ENCODE peak calls at places on chromosomes 1 and 21, in five cellular contexts. V is HCT116, H is HepG2, A is NT2/D1, R is K562. Q is an unnamed sample.

GRCh38 chr1:45954401-45954847 is 151.0 kb downstream of the MAST2 start:
- DNase-seq in A (no peak), H (peak; percentile 29), R (peak; percentile 33), V (peak; percentile 4), Q (no peak)

GRCh38 chr1:89723144-89723543 is 90.2 kb downstream of the LRRC8C start:
- DNase-seq in H (no peak), A (no peak), R (no peak), V (no peak), Q (no peak)

GRCh38 chr21:31908106-31909031 is 35.5 kb downstream of the HUNK start:
- DNase-seq in H (peak; percentile 74), R (no peak), A (no peak), V (no peak), Q (peak; percentile 72)

GRCh38 chr1:154878371-154879355 is 8.6 kb upstream of the KCNN3 start:
- DNase-seq in V (peak; percentile 66), R (peak; percentile 80), H (peak; percentile 48), A (peak; percentile 84), Q (peak; percentile 93)

GRCh38 chr1:3377604-3378279 is 76.7 kb upstream of the ARHGEF16 start:
- DNase-seq in H (peak; percentile 9), A (no peak), R (no peak), V (no peak), Q (no peak)

GRCh38 chr1:1344672-1345361 is 4.4 kb downstream of the DVL1 start:
- DNase-seq in A (no peak), R (peak; percentile 61), H (no peak), V (peak; percentile 95), Q (no peak)

GRCh38 chr21:29164330-29164942 is 34.0 kb downstream of the MAP3K7CL start:
- DNase-seq in V (peak; percentile 69), A (peak; percentile 55), H (peak; percentile 63), R (peak; percentile 50), Q (no peak)

GRCh38 chr1:174963547-174964125 is 36.1 kb upstream of the CACYBP start:
- DNase-seq in R (no peak), A (no peak), H (no peak), V (no peak), Q (no peak)

DNA sequence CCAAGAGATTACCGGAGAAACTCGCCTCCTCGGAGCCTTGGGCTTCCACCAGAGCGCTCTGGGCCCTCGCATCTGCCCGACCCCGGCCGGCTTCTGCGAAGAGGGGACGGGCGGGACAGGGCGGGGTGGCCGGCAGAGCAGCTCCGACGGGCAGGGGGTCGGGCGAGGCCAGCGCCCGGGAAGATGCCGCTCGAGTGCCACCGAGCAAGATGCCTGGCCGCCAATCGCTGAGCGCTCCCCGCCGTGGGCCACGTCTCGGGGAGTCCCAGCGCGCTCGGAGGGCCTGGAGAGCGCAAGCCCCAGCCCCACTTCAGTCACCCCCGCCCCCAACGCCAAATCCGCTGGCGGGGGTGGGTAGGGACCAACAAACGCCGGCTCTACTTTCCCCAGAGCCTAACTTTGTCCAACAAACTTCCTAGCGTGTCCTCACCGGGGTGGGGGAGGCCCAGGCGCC is 515 bp downstream of the BCAR3 start:
- DNase-seq in R (no peak), H (no peak), V (no peak), A (no peak), Q (no peak)
- TF ChIP-seq YY1 in R (no peak), H (no peak), V (no peak), A (no peak), Q (no peak)

GRCh38 chr1:101081496-101082282 is 56.1 kb upstream of the DPH5 start:
- DNase-seq in A (no peak), V (no peak), R (no peak), H (no peak), Q (no peak)
- TF ChIP-seq YY1 in A (no peak), V (no peak), R (no peak), H (no peak), Q (no peak)

DNA sequence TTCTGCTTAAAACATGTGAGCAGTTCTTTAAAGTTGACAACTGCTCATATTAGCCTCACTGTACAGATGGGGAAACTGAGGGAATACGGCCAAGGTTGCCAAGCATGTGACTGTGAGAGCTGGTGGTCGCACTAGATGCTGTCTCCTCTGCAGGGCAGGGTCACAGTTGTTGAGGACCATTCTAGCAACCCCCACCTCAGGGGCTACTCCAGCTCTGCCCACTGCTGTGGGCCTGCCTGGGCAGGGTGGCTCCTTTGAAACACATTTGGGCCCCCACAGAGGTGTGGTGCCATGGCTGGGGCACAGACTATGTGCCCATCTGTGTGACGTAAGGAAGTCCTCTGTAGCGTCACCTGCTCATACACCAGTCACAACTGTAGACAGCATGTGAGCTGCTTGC is 779 bp downstream of the THEM5 start:
- DNase-seq in R (no peak), A (no peak), H (no peak), V (no peak), Q (no peak)
- TF ChIP-seq YY1 in R (no peak), A (no peak), H (no peak), V (no peak), Q (no peak)

DNA sequence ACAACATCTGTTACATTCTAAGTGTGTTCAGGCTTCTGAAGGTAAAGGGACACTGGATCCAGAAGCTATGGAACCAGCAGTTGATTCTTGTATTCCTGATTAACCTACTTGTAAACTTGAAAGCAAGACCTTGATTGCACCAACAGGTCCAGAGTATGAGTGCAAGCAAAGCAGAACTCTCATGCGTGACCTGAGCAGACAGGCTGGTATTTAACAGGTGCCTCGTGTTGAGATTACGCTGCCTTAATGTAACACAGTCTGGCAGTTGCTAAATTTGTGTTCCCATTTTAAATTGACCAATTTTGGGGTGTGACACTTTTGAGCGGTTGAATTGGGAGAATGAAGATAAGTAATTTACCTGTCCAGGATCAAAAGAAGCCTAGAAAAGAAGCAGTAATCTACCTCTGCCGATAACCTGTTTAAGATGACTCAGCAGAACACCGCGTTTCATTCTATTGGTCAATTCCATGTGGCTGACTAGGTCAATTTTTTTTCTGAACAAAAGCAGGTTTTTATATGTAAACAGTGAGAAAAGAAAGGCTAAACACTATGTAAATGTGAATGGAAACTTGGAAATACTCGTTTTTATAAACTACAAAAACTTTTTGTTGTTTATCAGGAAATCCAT is 147.6 kb downstream of the DYRK1A start:
- DNase-seq in R (no peak), A (no peak), V (no peak), H (no peak), Q (no peak)
- TF ChIP-seq YY1 in R (no peak), A (no peak), V (no peak), H (no peak), Q (no peak)

GRCh38 chr1:243402868-243403267 is 147.0 kb downstream of the SDCCAG8 start:
- DNase-seq in V (no peak), A (no peak), H (no peak), R (no peak), Q (no peak)

GRCh38 chr1:243408479-243408878 is 152.6 kb downstream of the SDCCAG8 start:
- DNase-seq in V (no peak), R (no peak), H (no peak), A (no peak), Q (no peak)

GRCh38 chr1:243411472-243411871 is 155.6 kb downstream of the SDCCAG8 start:
- DNase-seq in V (no peak), R (no peak), H (no peak), A (no peak), Q (no peak)

GRCh38 chr1:243409284-243409683 is 153.4 kb downstream of the SDCCAG8 start:
- DNase-seq in A (no peak), V (no peak), R (peak; percentile 17), H (peak; percentile 2), Q (no peak)

DNA sequence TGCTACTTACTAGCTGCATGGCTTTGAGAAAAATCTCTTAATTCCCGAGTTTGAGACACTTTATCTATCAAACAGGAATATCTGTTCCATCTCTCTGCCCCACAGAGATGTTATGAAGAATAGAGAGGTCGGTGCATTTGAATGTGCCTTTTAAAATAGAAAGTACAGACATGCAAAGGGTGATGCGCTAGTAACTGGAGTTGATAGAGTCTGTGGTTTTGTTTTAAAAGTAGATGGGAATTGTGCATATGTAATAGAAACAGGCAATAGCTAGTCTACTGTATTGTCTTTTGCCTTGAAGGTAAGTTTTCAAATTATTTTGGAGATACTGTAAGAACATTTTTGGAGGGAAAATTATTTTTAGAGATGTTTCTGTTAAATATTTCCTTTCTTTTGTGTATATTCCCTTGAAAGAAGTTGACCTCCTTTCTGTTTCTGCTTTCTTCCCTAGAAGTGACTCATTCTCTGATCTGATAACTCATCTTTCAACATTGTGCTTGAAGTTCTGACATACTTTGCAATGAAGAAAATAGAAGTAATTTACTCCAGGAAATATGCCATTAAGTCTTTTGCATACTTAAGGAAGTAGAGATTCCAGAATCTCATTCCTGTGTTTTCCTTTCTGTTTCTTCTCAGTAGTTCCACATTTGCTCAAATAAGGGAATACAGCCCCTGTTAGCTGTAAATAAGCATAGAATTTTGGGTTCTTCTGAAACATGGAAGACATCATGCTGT is 151.6 kb downstream of the SDCCAG8 start:
- DNase-seq in V (no peak), R (no peak), H (no peak), A (no peak), Q (no peak)
- TF ChIP-seq YY1 in V (no peak), R (no peak), H (no peak), A (no peak), Q (no peak)